ENCODE peak calls at places on chromosomes 2 and 18, in four cellular contexts. K is K562, A is SK-N-SH, H is GM12878. C is an unnamed sample.

GRCh38 chr2:241936457-241937133 is 67.1 kb downstream of the RTP5 start:
- DNase-seq in K (no peak), A (no peak), H (no peak), C (no peak)

GRCh38 chr2:186349508-186349907 is 136.6 kb upstream of the ZC3H15 start:
- DNase-seq in K (no peak), A (no peak), H (no peak), C (peak)

GRCh38 chr18:73901589-73901988 is 246.0 kb downstream of the FBXO15 start:
- DNase-seq in K (no peak), A (no peak), H (no peak), C (no peak)

GRCh38 chr2:233691443-233692433 is 952 bp upstream of the UGT1A6 start:
- DNase-seq in K (no peak), A (no peak), H (no peak), C (no peak)

GRCh38 chr18:34818069-34818468 is 108.0 kb downstream of the DTNA start:
- DNase-seq in K (no peak), A (no peak), H (no peak), C (no peak)

GRCh38 chr2:45288532-45288931 is 279.3 kb upstream of the SIX2 start:
- DNase-seq in K (no peak), A (no peak), H (no peak), C (peak)

GRCh38 chr18:22194151-22194598 is 24.8 kb downstream of the GATA6 start:
- DNase-seq in K (peak), A (no peak), H (no peak), C (no peak)

GRCh38 chr2:76953733-76954347 is 568.3 kb downstream of the LRRTM4 start:
- DNase-seq in K (peak), A (peak), H (peak), C (peak)

GRCh38 chr2:25989154-25989553 is 6.9 kb upstream of the KIF3C start:
- DNase-seq in K (no peak), A (no peak), H (no peak), C (no peak)

GRCh38 chr2:209496586-209496982 is 72.7 kb downstream of the MAP2 start:
- DNase-seq in K (no peak), A (no peak), H (no peak), C (peak)

GRCh38 chr18:71136487-71136886 is 847.6 kb downstream of the SOCS6 start:
- DNase-seq in K (no peak), A (no peak), H (no peak), C (no peak)

GRCh38 chr2:38199129-38199528 is 123.2 kb upstream of the CYP1B1 start:
- DNase-seq in K (no peak), A (no peak), H (no peak), C (no peak)

GRCh38 chr2:177670791-177671528 is 278.4 kb downstream of the AGPS start:
- DNase-seq in K (no peak), A (no peak), H (no peak), C (no peak)

GRCh38 chr2:85504434-85505261 is 34.3 kb upstream of the MAT2A start:
- DNase-seq in K (no peak), A (peak), H (no peak), C (peak)

GRCh38 chr2:216034065-216034464 is 20.7 kb upstream of the MREG start:
- DNase-seq in K (peak), A (peak), H (peak), C (peak)

GRCh38 chr2:147325955-147326354 is 518.9 kb upstream of the ACVR2A start:
- DNase-seq in K (no peak), A (no peak), H (no peak), C (no peak)

GRCh38 chr2:234307322-234307961 is 189.4 kb downstream of the ARL4C start:
- DNase-seq in K (no peak), A (no peak), H (no peak), C (no peak)

GRCh38 chr2:175036582-175037018 is 31.4 kb upstream of the CHN1 start:
- DNase-seq in K (peak), A (peak), H (no peak), C (peak)

GRCh38 chr2:171025199-171025598 is 96.1 kb downstream of the GORASP2 start:
- DNase-seq in K (no peak), A (no peak), H (no peak), C (no peak)
- H3K9ac ChIP-seq in K (no peak), A (no peak), H (no peak), C (no peak)

GRCh38 chr2:164913640-164914346 is 41.5 kb downstream of the SLC38A11 start:
- DNase-seq in K (no peak), A (no peak), H (no peak), C (peak)
- TF ChIP-seq RCOR1 in K (no peak), A (no peak), H (no peak), C (no peak)

GRCh38 chr18:75198046-75198445 is 10.9 kb downstream of the PTGR3 start:
- DNase-seq in K (no peak), A (no peak), H (no peak), C (peak)

GRCh38 chr18:75200071-75200470 is 8.9 kb downstream of the PTGR3 start:
- DNase-seq in K (no peak), A (no peak), H (no peak), C (no peak)

GRCh38 chr18:75200644-75201272 is 8.2 kb downstream of the PTGR3 start:
- DNase-seq in K (no peak), A (no peak), H (no peak), C (no peak)

GRCh38 chr18:75201273-75201898 is 7.6 kb downstream of the PTGR3 start:
- DNase-seq in K (no peak), A (no peak), H (no peak), C (no peak)

DNA sequence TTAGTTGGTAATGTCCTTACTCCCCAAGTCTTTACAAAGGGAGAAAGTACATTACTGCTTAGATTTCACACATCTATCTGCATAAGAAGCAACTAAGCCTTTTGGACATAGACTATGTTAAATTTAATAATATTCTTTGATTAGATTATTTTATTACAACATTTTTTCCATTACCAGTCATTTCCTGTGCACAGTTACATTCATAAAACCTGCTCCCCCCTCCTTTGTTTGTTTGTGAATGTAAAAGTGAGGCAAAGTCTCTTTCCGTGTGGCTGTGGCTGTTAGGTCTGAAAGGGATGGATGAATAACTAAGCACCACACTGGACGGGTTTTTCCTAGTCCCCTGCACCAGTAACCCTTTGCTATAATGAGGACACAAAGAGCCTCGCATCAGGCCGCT is 9.6 kb downstream of the PTGR3 start:
- DNase-seq in K (no peak), A (no peak), H (no peak), C (peak)
- H3K9ac ChIP-seq in K (no peak), A (no peak), H (no peak), C (no peak)

GRCh38 chr2:191645032-191645431 is 32.9 kb upstream of the NABP1 start:
- DNase-seq in K (no peak), A (no peak), H (no peak), C (no peak)

GRCh38 chr2:191642541-191642940 is 35.4 kb upstream of the NABP1 start:
- DNase-seq in K (no peak), A (no peak), H (no peak), C (no peak)

GRCh38 chr2:191641609-191642008 is 36.3 kb upstream of the NABP1 start:
- DNase-seq in K (no peak), A (no peak), H (no peak), C (no peak)

GRCh38 chr2:191645807-191646611 is 31.9 kb upstream of the NABP1 start:
- DNase-seq in K (no peak), A (peak), H (no peak), C (no peak)

DNA sequence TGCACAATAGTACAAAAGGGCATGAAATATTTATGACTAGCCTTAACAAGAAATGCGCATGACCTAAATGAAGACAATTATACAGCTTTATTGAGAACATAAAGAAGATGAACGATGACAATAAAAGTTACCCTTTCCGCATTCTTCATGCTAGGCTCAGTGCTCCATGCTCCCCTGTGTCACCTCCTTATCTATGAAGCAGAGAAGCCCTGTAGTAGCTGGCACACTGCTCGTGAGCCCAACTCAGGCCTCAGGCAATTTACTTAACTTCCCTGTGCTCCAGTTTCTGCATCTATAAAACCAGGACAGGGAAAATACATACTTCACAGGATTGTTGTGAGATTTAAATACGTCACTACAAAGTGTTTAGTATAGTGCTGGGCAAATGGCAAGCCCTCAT is 34.5 kb upstream of the NABP1 start:
- DNase-seq in K (no peak), A (peak), H (no peak), C (no peak)
- TF ChIP-seq RCOR1 in K (no peak), A (no peak), H (no peak), C (no peak)

DNA sequence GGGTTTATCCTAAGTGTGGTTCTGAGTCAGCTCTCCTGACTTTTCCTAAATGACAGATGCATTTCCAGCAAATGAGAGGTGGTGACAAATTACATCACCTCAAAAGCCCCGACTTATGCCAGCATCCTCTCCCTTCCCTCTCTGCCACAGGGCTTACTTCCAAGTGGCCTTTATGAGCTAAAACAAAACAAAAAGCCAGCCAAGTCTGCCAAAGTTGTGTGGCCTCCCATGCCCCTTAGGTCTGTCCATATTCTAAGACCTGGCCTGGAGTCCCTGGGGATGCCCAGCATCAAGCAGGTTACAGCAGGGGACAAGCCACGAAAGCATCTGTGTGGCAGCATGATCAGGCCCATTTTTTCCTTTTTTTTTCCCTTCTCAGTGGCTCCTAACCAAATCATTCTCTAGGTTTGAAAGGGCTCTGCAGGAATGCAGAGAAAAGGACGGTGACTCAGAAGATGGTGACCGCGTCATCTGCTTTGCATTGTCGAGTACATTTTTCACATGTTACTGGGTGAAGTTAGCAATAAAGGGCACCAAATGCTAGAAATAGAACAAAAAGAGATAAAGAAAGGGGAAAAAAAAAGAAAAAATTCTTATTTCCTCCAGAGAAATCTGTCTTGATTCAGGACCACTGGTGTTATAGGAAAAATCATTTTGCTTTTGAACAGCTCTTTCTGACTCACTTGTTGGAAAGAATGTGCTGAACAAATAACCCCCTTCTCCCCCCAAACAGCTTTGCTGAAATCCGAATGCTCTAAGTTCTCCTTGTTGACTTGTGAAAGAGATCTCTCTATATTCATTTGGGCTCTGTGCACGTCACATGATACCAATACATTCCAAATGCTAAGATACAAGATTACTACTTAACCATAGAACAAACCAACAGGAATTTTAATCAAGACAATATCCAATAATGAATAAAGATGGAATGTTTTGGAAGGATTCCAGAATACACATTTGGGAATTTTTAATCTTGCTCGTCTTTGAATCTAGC is 178.7 kb downstream of the EN1 start:
- DNase-seq in K (no peak), A (no peak), H (no peak), C (peak)
- H3K9ac ChIP-seq in K (no peak), A (peak), H (no peak), C (no peak)